ENCODE peak calls at places on chromosomes 13 and 19, in four cellular contexts. O, N, H and A are unnamed samples.
A peak's percentile ranks its signal among the peaks of the same experiment; 100 is the strongest.

GRCh38 chr19:11963566-11964355 is 1.1 kb upstream of the ZNF763 start:
- DNase-seq in O (peak; percentile 88), N (no peak), H (peak; percentile 89), A (no peak)

GRCh38 chr19:14476663-14477401 is 1.7 kb upstream of the PTGER1 start:
- DNase-seq in O (no peak), N (peak; percentile 40), H (no peak), A (peak; percentile 41)

GRCh38 chr13:109938255-109938936 is 152.0 kb upstream of the IRS2 start:
- DNase-seq in O (no peak), N (peak; percentile 18), H (no peak), A (peak; percentile 68)

GRCh38 chr13:62920181-62920580 is 1504.5 kb upstream of the PCDH20 start:
- DNase-seq in O (no peak), N (no peak), H (no peak), A (no peak)

GRCh38 chr19:36136975-36137686 is 2.7 kb upstream of the CAPNS1 start:
- DNase-seq in O (peak; percentile 80), N (no peak), H (no peak), A (no peak)

GRCh38 chr13:71935166-71935840 is 68.3 kb upstream of the DACH1 start:
- DNase-seq in O (no peak), N (no peak), H (no peak), A (no peak)

GRCh38 chr13:48402325-48402962 is 10.5 kb downstream of the LPAR6 start:
- DNase-seq in O (no peak), N (no peak), H (no peak), A (no peak)

GRCh38 chr19:35666251-35666913 is at the start of gene UPK1A:
- DNase-seq in O (no peak), N (no peak), H (no peak), A (no peak)

GRCh38 chr19:33245948-33246728 is 20.5 kb upstream of the SLC7A10 start:
- DNase-seq in O (no peak), N (no peak), H (no peak), A (no peak)

GRCh38 chr19:42306646-42307045 is 4.2 kb upstream of the PAFAH1B3 start:
- DNase-seq in O (no peak), N (no peak), H (no peak), A (no peak)

GRCh38 chr13:106752584-106753202 is 184.8 kb upstream of the ARGLU1 start:
- DNase-seq in O (no peak), N (no peak), H (no peak), A (no peak)

GRCh38 chr13:32033744-32034143 is 2.2 kb downstream of the FRY start:
- DNase-seq in O (no peak), N (no peak), H (no peak), A (no peak)

GRCh38 chr19:12788682-12789097 is 2.6 kb upstream of the JUNB start:
- DNase-seq in O (peak; percentile 91), N (no peak), H (peak; percentile 81), A (no peak)